ENCODE peak calls at places on chromosomes 2 and 18, in four cellular contexts. I is cardiac muscle cell, Y is A673, N is adrenal gland. R is an unnamed sample.

GRCh38 chr2:237147317-237147716 is 61.6 kb downstream of the COPS8 start:
- DNase-seq in N (no peak), I (no peak), Y (no peak), R (no peak)

GRCh38 chr18:35122586-35123224 is 81.5 kb downstream of the MAPRE2 start:
- DNase-seq in N (peak; percentile 84), Y (peak; percentile 23), I (peak; percentile 27), R (peak; percentile 68)

GRCh38 chr18:711693-712400 is 583 bp downstream of the ENOSF1 start:
- DNase-seq in Y (peak; percentile 85), N (peak; percentile 89), I (peak; percentile 46), R (peak; percentile 30)

GRCh38 chr18:34493099-34493544 is 217.0 kb upstream of the DTNA start:
- DNase-seq in I (peak; percentile 61), N (peak; percentile 92), Y (peak; percentile 83), R (peak; percentile 38)

GRCh38 chr2:64987001-64987962 is 1.9 kb upstream of the SLC1A4 start:
- DNase-seq in I (no peak), Y (peak; percentile 84), N (no peak), R (no peak)

GRCh38 chr2:149994057-149994728 is 406.6 kb upstream of the MMADHC start:
- DNase-seq in Y (peak; percentile 67), I (no peak), N (no peak), R (no peak)

GRCh38 chr2:43513216-43513615 is 82.6 kb downstream of the THADA start:
- DNase-seq in Y (no peak), N (no peak), I (no peak), R (no peak)

GRCh38 chr2:213015387-213016165 is 135.8 kb downstream of the IKZF2 start:
- DNase-seq in Y (no peak), I (no peak), N (no peak), R (no peak)

GRCh38 chr2:218809515-218809914 is 22.1 kb downstream of the PRKAG3 start:
- DNase-seq in I (no peak), N (no peak), Y (no peak), R (no peak)

GRCh38 chr18:25345432-25345831 is 6.5 kb downstream of the ZNF521 start:
- DNase-seq in Y (no peak), N (no peak), I (no peak), R (no peak)

GRCh38 chr2:172168917-172169346 is 66.2 kb upstream of the DLX2 start:
- DNase-seq in N (no peak), Y (no peak), I (no peak), R (no peak)

GRCh38 chr2:95158891-95159619 is 593 bp downstream of the ZNF514 start:
- DNase-seq in Y (peak; percentile 42), N (peak; percentile 67), I (peak; percentile 70), R (peak; percentile 19)

GRCh38 chr2:219969508-219969907 is 342.1 kb downstream of the SLC4A3 start:
- DNase-seq in I (no peak), N (no peak), Y (peak; percentile 15), R (no peak)

GRCh38 chr2:67259581-67260347 is 137.4 kb upstream of the ETAA1 start:
- DNase-seq in N (peak; percentile 68), Y (no peak), I (no peak), R (peak; percentile 57)

GRCh38 chr2:178666458-178666857 is 140.8 kb downstream of the TTN start:
- DNase-seq in N (no peak), Y (no peak), I (no peak), R (no peak)

GRCh38 chr2:215465246-215465645 is 29.4 kb upstream of the FN1 start:
- DNase-seq in N (no peak), Y (peak; percentile 87), I (no peak), R (no peak)

GRCh38 chr2:64708834-64709233 is 55.1 kb upstream of the SERTAD2 start:
- DNase-seq in Y (no peak), N (no peak), I (no peak), R (no peak)

GRCh38 chr2:37786854-37787253 is 115.4 kb upstream of the CDC42EP3 start:
- DNase-seq in N (no peak), I (no peak), Y (no peak), R (peak; percentile 53)

GRCh38 chr2:170344663-170345099 is 166.7 kb downstream of the MYO3B start:
- DNase-seq in N (no peak), Y (no peak), I (no peak), R (no peak)

GRCh38 chr2:22355816-22356433 is 1029.1 kb upstream of the KLHL29 start:
- DNase-seq in N (peak; percentile 82), Y (peak; percentile 50), I (peak; percentile 70), R (peak; percentile 74)

GRCh38 chr2:171407030-171407707 is 26.6 kb downstream of the METTL8 start:
- DNase-seq in N (no peak), Y (no peak), I (no peak), R (no peak)

GRCh38 chr2:201953386-201953785 is 80.3 kb upstream of the FZD7 start:
- DNase-seq in Y (no peak), I (no peak), N (no peak), R (no peak)

GRCh38 chr18:48022531-48023330 is 92.3 kb upstream of the SMAD2 start:
- DNase-seq in Y (peak; percentile 80), N (peak; percentile 62), I (peak; percentile 85), R (peak; percentile 37)

GRCh38 chr2:137383391-137383790 is 580.9 kb upstream of the HNMT start:
- DNase-seq in I (no peak), Y (no peak), N (no peak), R (no peak)

GRCh38 chr2:48728827-48729226 is 26.7 kb downstream of the LHCGR start:
- DNase-seq in N (no peak), I (no peak), Y (no peak), R (no peak)

GRCh38 chr2:13616059-13616458 is 899.3 kb downstream of the TRIB2 start:
- DNase-seq in I (no peak), N (no peak), Y (no peak), R (no peak)

GRCh38 chr2:155815275-155815674 is 517.2 kb downstream of the NR4A2 start:
- DNase-seq in Y (no peak), N (no peak), I (no peak), R (no peak)

GRCh38 chr2:210004893-210005292 is 2.5 kb downstream of the RPE start:
- DNase-seq in Y (no peak), N (no peak), I (no peak), R (no peak)

GRCh38 chr2:209624192-209624938 is 147.3 kb upstream of the UNC80 start:
- DNase-seq in N (no peak), Y (no peak), I (no peak), R (no peak)

GRCh38 chr2:64291181-64291580 is 147.0 kb upstream of the PELI1 start:
- DNase-seq in I (no peak), N (no peak), Y (no peak), R (no peak)

GRCh38 chr2:29154610-29155009 is 39.4 kb downstream of the CLIP4 start:
- DNase-seq in N (no peak), I (no peak), Y (no peak), R (no peak)

GRCh38 chr2:212282596-212283330 is 255.8 kb downstream of the ERBB4 start:
- DNase-seq in Y (peak; percentile 18), I (no peak), N (no peak), R (no peak)

GRCh38 chr2:193561054-193561453 is 1366.3 kb upstream of the TMEFF2 start:
- DNase-seq in N (no peak), Y (no peak), I (no peak), R (no peak)

GRCh38 chr18:8548186-8548585 is 61.1 kb upstream of the RAB12 start:
- DNase-seq in I (no peak), Y (no peak), N (no peak), R (no peak)

GRCh38 chr18:9204659-9205058 is 68.1 kb downstream of the ANKRD12 start:
- DNase-seq in I (no peak), N (no peak), Y (no peak), R (no peak)

GRCh38 chr2:210445116-210445707 is 31.3 kb downstream of the LANCL1 start:
- DNase-seq in I (peak; percentile 32), N (no peak), Y (peak; percentile 52), R (no peak)

GRCh38 chr18:6677086-6677485 is 52.4 kb upstream of the ARHGAP28 start:
- DNase-seq in N (no peak), Y (no peak), I (no peak), R (no peak)

GRCh38 chr2:38682008-38682575 is 16.2 kb downstream of the GALM start:
- DNase-seq in N (peak; percentile 20), Y (no peak), I (no peak), R (no peak)

GRCh38 chr2:231692847-231693246 is 15.5 kb upstream of the PTMA start:
- DNase-seq in N (no peak), I (no peak), Y (no peak), R (no peak)
- TF ChIP-seq CTCF in N (no peak), I (no peak), Y (no peak), R (no peak)

GRCh38 chr18:3652380-3653262 is 202.6 kb downstream of the TGIF1 start:
- DNase-seq in N (peak; percentile 96), Y (peak; percentile 87), I (peak; percentile 77), R (peak; percentile 68)
- H3K4me3 ChIP-seq in N (no peak overlapping the region), Y (no peak overlapping the region), I (no peak overlapping the region), R (no peak overlapping the region)

GRCh38 chr2:9950521-9951271 is 797 bp upstream of the GRHL1 start:
- DNase-seq in I (peak; percentile 72), N (peak; percentile 69), Y (peak; percentile 49), R (no peak)

GRCh38 chr2:9951522-9952285 is at the start of gene GRHL1:
- DNase-seq in I (peak; percentile 95), N (peak; percentile 94), Y (peak; percentile 94), R (peak; percentile 96)

GRCh38 chr2:9952286-9952737 is 819 bp downstream of the GRHL1 start:
- DNase-seq in I (no peak), N (no peak), Y (no peak), R (no peak)

GRCh38 chr2:9949992-9950520 is 1.4 kb upstream of the GRHL1 start:
- DNase-seq in N (no peak), Y (no peak), I (no peak), R (no peak)

DNA sequence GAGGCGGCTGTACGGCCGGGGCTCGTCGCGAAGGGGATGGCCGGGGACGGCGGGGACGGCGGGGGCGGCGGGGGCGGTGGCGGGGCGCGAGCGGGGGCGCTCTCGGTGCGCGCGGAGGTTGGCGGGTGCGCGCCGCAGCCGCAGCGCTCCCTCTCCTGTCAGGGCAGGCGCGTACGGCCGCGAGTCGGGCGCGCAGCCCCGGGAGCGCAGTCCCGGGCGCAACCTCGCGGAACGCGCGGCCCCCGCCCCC is 296 bp upstream of the GRHL1 start:
- DNase-seq in N (no peak), I (no peak), Y (no peak), R (no peak)
- TF ChIP-seq CTCF in N (no peak), I (no peak), Y (no peak), R (no peak)

GRCh38 chr2:231482806-231483391 is 18.6 kb upstream of the NCL start:
- DNase-seq in I (peak; percentile 71), Y (peak; percentile 71), N (peak; percentile 86), R (peak; percentile 87)
- H3K4me3 ChIP-seq in I (no peak overlapping the region), Y (peak overlapping the region; percentile 22), N (no peak overlapping the region), R (peak overlapping the region; percentile 50)

GRCh38 chr18:58863539-58864145 is 1.0 kb upstream of the ZNF532 start:
- DNase-seq in I (peak; percentile 78), Y (peak; percentile 51), N (peak; percentile 67), R (peak; percentile 60)

GRCh38 chr18:58861853-58862252 is 2.8 kb upstream of the ZNF532 start:
- DNase-seq in I (no peak), Y (no peak), N (no peak), R (no peak)

GRCh38 chr18:58861353-58861752 is 3.3 kb upstream of the ZNF532 start:
- DNase-seq in I (peak; percentile 54), Y (no peak), N (no peak), R (no peak)

GRCh38 chr18:58862404-58862803 is 2.3 kb upstream of the ZNF532 start:
- DNase-seq in I (peak; percentile 27), N (no peak), Y (no peak), R (no peak)

GRCh38 chr18:58862851-58863538 is 1.7 kb upstream of the ZNF532 start:
- DNase-seq in N (no peak), Y (peak; percentile 62), I (no peak), R (peak; percentile 17)
- TF ChIP-seq CTCF in N (no peak), Y (no peak), I (no peak), R (no peak)

R was measured in BE2C.